ENCODE peak calls at places on chromosomes 4 and X, in eight cellular contexts. P is mammary epithelial cell, T is mucosa of descending colon, J is sigmoid colon, V is IMR-90, W is right atrium auricular region, C is cardiac fibroblast, N is Caco-2. O is an unnamed sample.

GRCh38 chr4:92059615-92060014 is 244.2 kb upstream of the GRID2 start:
- DNase-seq in P (no peak), T (no peak), J (no peak), V (no peak), W (no peak), C (no peak), N (no peak), O (no peak)

GRCh38 chr4:3473251-3473942 is 10.3 kb downstream of the DOK7 start:
- DNase-seq in P (no peak), T (peak; percentile 44), J (no peak), V (no peak), W (no peak), C (no peak), N (no peak), O (no peak)

GRCh38 chr4:23113104-23113503 is 420.4 kb downstream of the GBA3 start:
- DNase-seq in P (no peak), T (no peak), J (no peak), V (no peak), W (no peak), C (no peak), N (no peak), O (no peak)

GRCh38 chrX:2954541-2954940 is 25.4 kb upstream of the ARSD start:
- DNase-seq in P (peak; percentile 20), T (no peak), J (no peak), V (no peak), W (no peak), C (peak; percentile 46), N (no peak), O (no peak)

GRCh38 chr4:141307241-141307689 is 86.6 kb downstream of the ZNF330 start:
- DNase-seq in P (peak; percentile 52), T (no peak), J (peak; percentile 66), V (peak; percentile 68), W (peak; percentile 63), C (peak; percentile 74), N (peak; percentile 55), O (peak; percentile 98)

GRCh38 chr4:10456270-10457254 is 664 bp downstream of the ZNF518B start:
- DNase-seq in P (peak; percentile 43), T (peak; percentile 67), J (peak; percentile 75), V (peak; percentile 56), W (no peak), C (peak; percentile 63), N (no peak), O (peak; percentile 80)

GRCh38 chrX:19609541-19609940 is 94.2 kb upstream of the MAP3K15 start:
- DNase-seq in P (no peak), T (no peak), J (no peak), V (no peak), W (no peak), C (no peak), N (no peak), O (no peak)

GRCh38 chrX:12777670-12778069 is 13.5 kb upstream of the PRPS2 start:
- DNase-seq in P (no peak), T (no peak), J (no peak), V (no peak), W (no peak), C (no peak), N (no peak), O (no peak)

GRCh38 chrX:262391-262909 is 18.7 kb upstream of the PLCXD1 start:
- DNase-seq in P (no peak), T (peak; percentile 46), J (peak; percentile 44), V (no peak), W (no peak), C (no peak), N (peak; percentile 70), O (no peak)

GRCh38 chr4:77600521-77601451 is 4.8 kb upstream of the CXCL13 start:
- DNase-seq in P (peak; percentile 23), T (no peak), J (no peak), V (peak; percentile 29), W (no peak), C (peak; percentile 57), N (peak; percentile 35), O (peak; percentile 47)

GRCh38 chr4:69026974-69027373 is 69.3 kb upstream of the UGT2B7 start:
- DNase-seq in P (no peak), T (no peak), J (no peak), V (no peak), W (no peak), C (no peak), N (no peak), O (peak; percentile 52)

GRCh38 chr4:69025999-69026387 is 70.3 kb upstream of the UGT2B7 start:
- DNase-seq in P (no peak), T (no peak), J (no peak), V (no peak), W (no peak), C (no peak), N (no peak), O (no peak)

DNA sequence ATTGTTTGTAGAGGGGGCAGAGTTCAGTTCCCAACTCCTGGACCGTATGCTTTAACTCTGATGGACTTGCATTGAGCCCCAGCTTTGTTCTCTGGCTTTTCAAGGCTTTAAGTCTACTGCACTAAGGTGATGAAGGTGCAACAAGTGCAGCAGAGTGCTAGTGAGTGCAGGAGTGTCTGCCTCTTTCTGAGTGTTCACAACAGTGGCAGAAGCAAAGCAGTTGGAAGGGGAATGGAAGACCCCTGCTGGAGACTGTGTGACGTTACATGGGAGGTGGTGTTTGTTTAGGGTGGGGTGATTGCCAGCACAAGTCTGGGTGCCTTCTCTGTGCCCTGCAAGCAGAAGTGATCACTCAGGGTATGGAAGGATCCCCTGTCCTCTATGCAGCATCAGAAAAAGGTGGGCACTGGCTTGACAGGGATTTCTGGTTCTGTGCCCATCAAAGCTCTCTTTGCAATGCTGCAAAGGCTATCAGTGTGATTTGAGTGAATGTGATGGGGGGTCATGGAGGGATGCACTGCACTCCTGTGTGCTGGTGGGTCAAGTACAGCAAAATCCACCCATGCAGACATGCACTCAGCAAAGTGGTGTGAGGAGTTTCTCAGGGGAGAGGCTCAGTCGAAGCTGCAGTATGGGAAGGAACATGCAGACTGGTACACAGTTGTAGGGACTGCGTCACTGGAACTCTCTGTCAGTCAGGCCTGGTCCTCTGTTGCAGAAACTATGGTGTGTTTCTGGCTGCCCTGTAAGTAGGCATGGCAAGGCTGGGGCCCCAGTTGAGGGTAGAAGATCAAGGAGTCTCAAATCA is 70.9 kb upstream of the UGT2B7 start:
- DNase-seq in P (no peak), T (no peak), J (no peak), V (no peak), W (no peak), C (no peak), N (peak; percentile 39), O (peak; percentile 59)
- TF ChIP-seq CTCF in P (peak; percentile 23), T (no peak), J (no peak), V (no peak), W (no peak), C (peak; percentile 19), N (peak; percentile 53), O (peak; percentile 53)

GRCh38 chr4:118354913-118355312 is 2.1 kb upstream of the PRSS12 start:
- DNase-seq in P (no peak), T (no peak), J (no peak), V (no peak), W (no peak), C (no peak), N (no peak), O (no peak)

GRCh38 chr4:118351851-118352827 is 664 bp downstream of the PRSS12 start:
- DNase-seq in P (peak; percentile 71), T (peak; percentile 74), J (peak; percentile 65), V (peak; percentile 59), W (no peak), C (peak; percentile 36), N (peak; percentile 20), O (peak; percentile 33)

GRCh38 chr4:118350961-118351360 is 1.8 kb downstream of the PRSS12 start:
- DNase-seq in P (no peak), T (no peak), J (no peak), V (no peak), W (no peak), C (no peak), N (no peak), O (no peak)

GRCh38 chr4:118352843-118353373 is at the start of gene PRSS12:
- DNase-seq in P (peak; percentile 82), T (peak; percentile 84), J (peak; percentile 70), V (peak; percentile 75), W (no peak), C (peak; percentile 70), N (peak; percentile 82), O (peak; percentile 78)

DNA sequence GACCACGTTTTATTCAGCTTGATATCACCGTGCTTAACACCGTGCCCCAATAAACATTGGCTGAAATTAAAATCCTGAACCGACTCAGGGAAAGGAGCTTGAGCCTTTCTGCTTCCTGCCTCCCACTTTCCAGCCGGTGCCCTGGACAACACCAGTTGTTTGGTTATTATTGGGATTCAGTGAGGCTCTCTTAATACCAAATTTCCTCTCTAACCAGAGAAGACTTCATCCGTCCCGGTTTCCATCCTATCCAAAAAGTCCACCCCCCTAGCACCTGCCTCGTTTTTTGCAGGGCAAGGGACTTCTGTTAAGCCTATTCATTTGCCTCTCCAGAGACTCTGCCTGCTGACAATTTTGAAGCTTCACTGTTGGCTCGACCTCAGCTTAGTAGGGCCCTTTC is 649 bp upstream of the PRSS12 start:
- DNase-seq in P (no peak), T (no peak), J (no peak), V (no peak), W (no peak), C (no peak), N (no peak), O (no peak)
- H3K4me3 ChIP-seq in P (peak overlapping the region; percentile 73), T (no peak overlapping the region), J (peak overlapping the region; percentile 55), V (peak overlapping the region; percentile 92), W (peak overlapping the region; percentile 48), C (peak overlapping the region; percentile 61), N (no peak overlapping the region), O (peak overlapping the region; percentile 8)

GRCh38 chr4:125316781-125317525 is 2.2 kb downstream of the FAT4 start:
- DNase-seq in P (peak; percentile 22), T (peak; percentile 51), J (peak; percentile 76), V (peak; percentile 35), W (peak; percentile 76), C (peak; percentile 61), N (no peak), O (no peak)
- TF ChIP-seq CTCF in P (peak; percentile 23), T (no peak), J (no peak), V (peak; percentile 22), W (peak; percentile 25), C (peak; percentile 39), N (no peak), O (no peak)

GRCh38 chr4:8198906-8199593 is at the start of gene SH3TC1:
- DNase-seq in P (peak; percentile 94), T (peak; percentile 94), J (peak; percentile 91), V (peak; percentile 86), W (peak; percentile 91), C (peak; percentile 85), N (peak; percentile 88), O (peak; percentile 85)

GRCh38 chr4:8198206-8198905 is 734 bp upstream of the SH3TC1 start:
- DNase-seq in P (peak; percentile 78), T (peak; percentile 75), J (no peak), V (no peak), W (no peak), C (no peak), N (no peak), O (no peak)

GRCh38 chr4:8201341-8201781 is 2.3 kb downstream of the SH3TC1 start:
- DNase-seq in P (no peak), T (no peak), J (no peak), V (no peak), W (no peak), C (no peak), N (no peak), O (peak; percentile 80)

GRCh38 chr4:8200302-8200975 is 1.3 kb downstream of the SH3TC1 start:
- DNase-seq in P (peak; percentile 70), T (no peak), J (peak; percentile 83), V (peak; percentile 31), W (peak; percentile 84), C (peak; percentile 78), N (no peak), O (peak; percentile 46)

GRCh38 chr4:8199594-8200301 is 658 bp downstream of the SH3TC1 start:
- DNase-seq in P (peak; percentile 65), T (no peak), J (no peak), V (no peak), W (no peak), C (no peak), N (no peak), O (peak; percentile 36)
- H3K4me3 ChIP-seq in P (peak overlapping the region; percentile 84), T (peak overlapping the region; percentile 12), J (peak overlapping the region; percentile 47), V (no peak overlapping the region), W (peak overlapping the region; percentile 48), C (peak overlapping the region; percentile 60), N (peak overlapping the region; percentile 44), O (peak overlapping the region; percentile 63)